ENCODE peak calls at places on chromosomes 12 and 14, in four cellular contexts. One of them, this sample, is unnamed.

GRCh38 chr12:121955258-121956040 is 37.1 kb downstream of the CFAP251 start:
- DNase-seq in AG09319: no peak
- DNase-seq in hypothalamus: no peak
- DNase-seq in tibial artery: no peak
- DNase-seq in this sample: peak

GRCh38 chr14:94464290-94464689 is 11.7 kb upstream of the SERPINA11 start:
- DNase-seq in tibial artery: no peak
- DNase-seq in hypothalamus: no peak
- DNase-seq in AG09319: no peak
- DNase-seq in this sample: no peak

GRCh38 chr12:70692681-70693288 is 55.6 kb upstream of the PTPRB start:
- DNase-seq in AG09319: no peak
- DNase-seq in tibial artery: no peak
- DNase-seq in hypothalamus: no peak
- DNase-seq in this sample: no peak

GRCh38 chr12:123282111-123282510 is 10.5 kb upstream of the CDK2AP1 start:
- DNase-seq in hypothalamus: no peak
- DNase-seq in tibial artery: no peak
- DNase-seq in AG09319: no peak
- DNase-seq in this sample: no peak

GRCh38 chr12:105325117-105325516 is 5.4 kb upstream of the C12orf75 start:
- DNase-seq in AG09319: no peak
- DNase-seq in tibial artery: no peak
- DNase-seq in hypothalamus: no peak
- DNase-seq in this sample: no peak

GRCh38 chr12:39102474-39103209 is 197.3 kb upstream of the CPNE8 start:
- DNase-seq in tibial artery: no peak
- DNase-seq in hypothalamus: no peak
- DNase-seq in AG09319: no peak
- DNase-seq in this sample: no peak

GRCh38 chr14:70254476-70254961 is 65.8 kb upstream of the SLC8A3 start:
- DNase-seq in AG09319: no peak
- DNase-seq in hypothalamus: no peak
- DNase-seq in tibial artery: no peak
- DNase-seq in this sample: no peak

GRCh38 chr12:9632766-9633165 is 25.1 kb upstream of the KLRB1 start:
- DNase-seq in AG09319: no peak
- DNase-seq in hypothalamus: no peak
- DNase-seq in tibial artery: no peak
- DNase-seq in this sample: no peak

GRCh38 chr12:60201891-60202290 is 606.1 kb downstream of the SLC16A7 start:
- DNase-seq in AG09319: peak
- DNase-seq in hypothalamus: no peak
- DNase-seq in tibial artery: no peak
- DNase-seq in this sample: no peak

GRCh38 chr12:56188786-56189335 is 422 bp downstream of the SMARCC2 start:
- DNase-seq in hypothalamus: no peak
- DNase-seq in AG09319: no peak
- DNase-seq in tibial artery: no peak
- DNase-seq in this sample: no peak

GRCh38 chr14:21455592-21455911 is 371 bp downstream of the CHD8 start:
- DNase-seq in AG09319: no peak
- DNase-seq in tibial artery: no peak
- DNase-seq in hypothalamus: no peak
- DNase-seq in this sample: no peak

GRCh38 chr14:90383126-90383730 is 13.6 kb upstream of the CALM1 start:
- DNase-seq in AG09319: peak
- DNase-seq in tibial artery: peak
- DNase-seq in hypothalamus: peak
- DNase-seq in this sample: peak

GRCh38 chr14:44803239-44803905 is 158.4 kb downstream of the KLHL28 start:
- DNase-seq in AG09319: peak
- DNase-seq in hypothalamus: no peak
- DNase-seq in tibial artery: no peak
- DNase-seq in this sample: peak

GRCh38 chr12:10737249-10737648 is 14.1 kb upstream of the YBX3 start:
- DNase-seq in tibial artery: no peak
- DNase-seq in AG09319: no peak
- DNase-seq in hypothalamus: no peak
- DNase-seq in this sample: no peak

GRCh38 chr12:116880817-116881324 is 370 bp downstream of the HRK start:
- DNase-seq in hypothalamus: no peak
- DNase-seq in tibial artery: no peak
- DNase-seq in AG09319: no peak
- DNase-seq in this sample: no peak

GRCh38 chr12:81843599-81843998 is 84.4 kb upstream of the PPFIA2 start:
- DNase-seq in AG09319: no peak
- DNase-seq in hypothalamus: no peak
- DNase-seq in tibial artery: no peak
- DNase-seq in this sample: no peak

GRCh38 chr14:99910337-99911268 is 117.4 kb downstream of the EML1 start:
- DNase-seq in tibial artery: no peak
- DNase-seq in AG09319: peak
- DNase-seq in hypothalamus: no peak
- DNase-seq in this sample: no peak

GRCh38 chr12:55705802-55706402 is 1.8 kb downstream of the ITGA7 start:
- DNase-seq in AG09319: no peak
- DNase-seq in tibial artery: no peak
- DNase-seq in hypothalamus: peak
- DNase-seq in this sample: no peak

This sample was measured in MV-4-11.